ENCODE peak calls at places on chromosome 4, in ten cellular contexts. F is fibroblast of villous mesenchyme, E is neural crest cell, T is MM.1S, B is left lung, X is HFFc6, J is HCT116, U is Peyer's patch, V is dorsolateral prefrontal cortex, Y is GM20000. W is an unnamed sample.

GRCh38 chr4:96183630-96184029 is 343.7 kb downstream of the PDHA2 start:
- DNase-seq in F (no peak), E (no peak), T (no peak), B (no peak), X (no peak), J (no peak), U (no peak), V (no peak), Y (no peak), W (no peak)

GRCh38 chr4:108072300-108072699 is 82.6 kb downstream of the HADH start:
- DNase-seq in F (no peak), E (no peak), T (peak; percentile 82), B (no peak), X (no peak), J (no peak), U (peak; percentile 44), V (no peak), Y (no peak), W (no peak)

GRCh38 chr4:181661090-181661489 is 582.1 kb upstream of the TENM3 start:
- DNase-seq in F (no peak), E (no peak), T (no peak), B (no peak), X (peak; percentile 64), J (no peak), U (no peak), V (no peak), Y (no peak), W (no peak)

GRCh38 chr4:77072195-77072753 is 3.5 kb downstream of the CCNI start:
- DNase-seq in F (no peak), E (no peak), T (peak; percentile 48), B (no peak), X (no peak), J (no peak), U (no peak), V (no peak), Y (no peak), W (no peak)

GRCh38 chr4:33930497-33930896 is 2313.8 kb downstream of the ARAP2 start:
- DNase-seq in F (peak; percentile 30), E (no peak), T (no peak), B (no peak), X (peak; percentile 1), J (no peak), U (no peak), V (no peak), Y (no peak), W (no peak)

GRCh38 chr4:8285143-8285975 is 15.8 kb downstream of the HTRA3 start:
- DNase-seq in F (no peak), E (no peak), T (no peak), B (no peak), X (no peak), J (no peak), U (no peak), V (no peak), Y (no peak), W (no peak)

GRCh38 chr4:98671131-98671530 is 12.7 kb upstream of the TSPAN5 start:
- DNase-seq in F (no peak), E (no peak), T (no peak), B (no peak), X (no peak), J (no peak), U (no peak), V (no peak), Y (no peak), W (no peak)

GRCh38 chr4:17957689-17958088 is 63.9 kb downstream of the LCORL start:
- DNase-seq in F (no peak), E (no peak), T (no peak), B (no peak), X (peak; percentile 6), J (no peak), U (no peak), V (no peak), Y (no peak), W (no peak)

GRCh38 chr4:133588306-133588705 is 439.2 kb downstream of the PCDH10 start:
- DNase-seq in F (no peak), E (no peak), T (no peak), B (no peak), X (no peak), J (no peak), U (no peak), V (no peak), Y (no peak), W (no peak)

GRCh38 chr4:25013756-25014737 is 16.7 kb downstream of the LGI2 start:
- DNase-seq in F (no peak), E (no peak), T (no peak), B (no peak), X (no peak), J (no peak), U (no peak), V (no peak), Y (no peak), W (no peak)

GRCh38 chr4:152374153-152374552 is 161.7 kb downstream of the FBXW7 start:
- DNase-seq in F (no peak), E (no peak), T (no peak), B (no peak), X (no peak), J (no peak), U (no peak), V (no peak), Y (no peak), W (no peak)

GRCh38 chr4:2251073-2251794 is 9.3 kb upstream of the HAUS3 start:
- DNase-seq in F (no peak), E (peak; percentile 0), T (no peak), B (peak; percentile 26), X (no peak), J (no peak), U (peak; percentile 6), V (peak; percentile 31), Y (peak; percentile 6), W (peak; percentile 35)

GRCh38 chr4:121428721-121429120 is 47.9 kb upstream of the QRFPR start:
- DNase-seq in F (peak; percentile 6), E (no peak), T (no peak), B (no peak), X (peak; percentile 4), J (no peak), U (no peak), V (no peak), Y (no peak), W (no peak)

GRCh38 chr4:161702287-161702686 is 461.5 kb downstream of the FSTL5 start:
- DNase-seq in F (no peak), E (no peak), T (no peak), B (no peak), X (no peak), J (no peak), U (no peak), V (no peak), Y (no peak), W (no peak)
- TF ChIP-seq CTCF in F (no peak), E (peak; percentile 27), T (peak; percentile 9), B (no peak), X (no peak), J (no peak), U (no peak), V (no peak), Y (no peak), W (no peak)

GRCh38 chr4:38322709-38323108 is 341.3 kb upstream of the KLF3 start:
- DNase-seq in F (peak; percentile 84), E (no peak), T (no peak), B (peak; percentile 41), X (peak; percentile 69), J (no peak), U (no peak), V (no peak), Y (no peak), W (no peak)
- TF ChIP-seq CTCF in F (no peak), E (no peak), T (no peak), B (no peak), X (no peak), J (no peak), U (no peak), V (no peak), Y (no peak), W (no peak)

GRCh38 chr4:41061482-41062185 is 152.7 kb downstream of the APBB2 start:
- DNase-seq in F (peak; percentile 45), E (no peak), T (no peak), B (no peak), X (peak; percentile 40), J (no peak), U (no peak), V (no peak), Y (no peak), W (no peak)
- TF ChIP-seq CTCF in F (peak; percentile 24), E (no peak), T (no peak), B (no peak), X (no peak), J (no peak), U (no peak), V (no peak), Y (no peak), W (no peak)

DNA sequence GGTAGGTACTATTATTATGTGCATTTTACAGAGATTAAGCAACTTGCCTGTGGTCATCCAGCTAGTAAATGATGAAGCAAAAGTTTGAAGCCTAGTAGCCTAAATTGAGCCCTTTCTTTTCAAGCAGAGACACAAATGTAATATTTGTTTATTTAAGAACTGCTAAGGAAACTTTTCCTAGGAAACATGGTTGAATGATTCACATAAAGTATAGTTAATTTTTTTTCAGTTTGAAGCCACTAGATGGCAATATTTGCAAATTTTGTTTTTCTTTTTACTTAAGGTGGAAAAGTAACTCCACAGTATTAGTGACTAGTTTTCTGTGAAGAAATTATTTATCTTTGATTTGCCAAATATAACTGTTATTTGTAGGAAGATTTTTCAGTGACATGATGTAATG is 52.8 kb upstream of the ANKRD17 start:
- DNase-seq in F (peak; percentile 33), E (no peak), T (peak; percentile 40), B (no peak), X (peak; percentile 62), J (peak; percentile 8), U (no peak), V (no peak), Y (peak; percentile 3), W (no peak)
- TF ChIP-seq CTCF in F (peak; percentile 27), E (peak; percentile 70), T (peak; percentile 49), B (no peak), X (peak; percentile 83), J (peak; percentile 42), U (peak; percentile 17), V (peak; percentile 50), Y (no peak), W (peak; percentile 60)

DNA sequence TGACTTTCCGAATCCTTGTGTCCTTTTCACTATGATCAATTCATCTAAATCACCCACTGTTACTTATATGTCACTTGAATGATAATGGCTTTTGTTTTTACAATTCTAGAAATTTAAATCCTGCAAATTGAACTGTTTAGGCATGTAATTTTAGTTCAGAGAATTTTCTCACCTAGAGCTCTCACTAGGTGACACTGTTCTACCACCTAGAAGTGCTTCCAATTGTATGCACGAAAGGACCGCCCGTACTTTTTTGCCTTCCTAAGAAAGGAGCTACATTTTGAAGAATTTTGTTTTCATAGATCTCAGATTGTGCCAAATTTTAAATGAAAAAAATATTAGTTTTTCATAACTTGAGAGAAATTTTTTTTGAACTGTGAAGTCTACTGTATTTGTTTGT is 481.6 kb upstream of the FSTL5 start:
- DNase-seq in F (peak; percentile 8), E (no peak), T (no peak), B (no peak), X (no peak), J (no peak), U (no peak), V (no peak), Y (no peak), W (no peak)
- TF ChIP-seq CTCF in F (no peak), E (no peak), T (no peak), B (no peak), X (no peak), J (no peak), U (no peak), V (peak; percentile 17), Y (no peak), W (no peak)

W was measured in mesothelial cell of epicardium.